ENCODE peak calls at places on chromosomes 3 and 15, in eight cellular contexts. One of them, this sample, is unnamed.

GRCh38 chr3:125958511-125959316 is 10.3 kb upstream of the ROPN1B start:
- DNase-seq in stimulated activated naive CD4-positive, alpha-beta T cell: no peak
- DNase-seq in mucosa of gallbladder: no peak
- DNase-seq in A172: no peak
- DNase-seq in activated T-helper 1 cell treated with anti-CD3 and anti-CD28 coated beads, Interleukin-2, amount 50 U/mL, for 16 hours: no peak
- DNase-seq in iPS-NIHi11: peak
- DNase-seq in sigmoid colon: no peak
- DNase-seq in Calu3: no peak
- DNase-seq in this sample: peak

GRCh38 chr15:82807920-82808633 is 1.4 kb upstream of the WHAMM start:
- DNase-seq in stimulated activated naive CD4-positive, alpha-beta T cell: no peak
- DNase-seq in mucosa of gallbladder: no peak
- DNase-seq in A172: no peak
- DNase-seq in activated T-helper 1 cell treated with anti-CD3 and anti-CD28 coated beads, Interleukin-2, amount 50 U/mL, for 16 hours: no peak
- DNase-seq in iPS-NIHi11: no peak
- DNase-seq in sigmoid colon: no peak
- DNase-seq in Calu3: peak
- DNase-seq in this sample: peak

GRCh38 chr3:190432216-190432615 is 17.5 kb downstream of the TMEM207 start:
- DNase-seq in stimulated activated naive CD4-positive, alpha-beta T cell: no peak
- DNase-seq in mucosa of gallbladder: no peak
- DNase-seq in A172: peak
- DNase-seq in activated T-helper 1 cell treated with anti-CD3 and anti-CD28 coated beads, Interleukin-2, amount 50 U/mL, for 16 hours: no peak
- DNase-seq in iPS-NIHi11: no peak
- DNase-seq in sigmoid colon: no peak
- DNase-seq in Calu3: no peak
- DNase-seq in this sample: peak

GRCh38 chr15:91930092-91930491 is 76.6 kb downstream of the SLCO3A1 start:
- DNase-seq in stimulated activated naive CD4-positive, alpha-beta T cell: no peak
- DNase-seq in mucosa of gallbladder: no peak
- DNase-seq in A172: no peak
- DNase-seq in activated T-helper 1 cell treated with anti-CD3 and anti-CD28 coated beads, Interleukin-2, amount 50 U/mL, for 16 hours: no peak
- DNase-seq in iPS-NIHi11: no peak
- DNase-seq in sigmoid colon: no peak
- DNase-seq in Calu3: no peak
- DNase-seq in this sample: no peak

GRCh38 chr3:50168791-50169190 is 13.7 kb downstream of the SEMA3F start:
- DNase-seq in stimulated activated naive CD4-positive, alpha-beta T cell: no peak
- DNase-seq in mucosa of gallbladder: no peak
- DNase-seq in A172: no peak
- DNase-seq in activated T-helper 1 cell treated with anti-CD3 and anti-CD28 coated beads, Interleukin-2, amount 50 U/mL, for 16 hours: no peak
- DNase-seq in iPS-NIHi11: no peak
- DNase-seq in sigmoid colon: no peak
- DNase-seq in Calu3: no peak
- DNase-seq in this sample: no peak

GRCh38 chr3:9884555-9885165 is 4.6 kb upstream of the CIDEC start:
- DNase-seq in stimulated activated naive CD4-positive, alpha-beta T cell: no peak
- DNase-seq in mucosa of gallbladder: no peak
- DNase-seq in A172: peak
- DNase-seq in activated T-helper 1 cell treated with anti-CD3 and anti-CD28 coated beads, Interleukin-2, amount 50 U/mL, for 16 hours: no peak
- DNase-seq in iPS-NIHi11: no peak
- DNase-seq in sigmoid colon: no peak
- DNase-seq in Calu3: peak
- DNase-seq in this sample: peak

GRCh38 chr3:140093742-140094141 is 158.8 kb downstream of the CLSTN2 start:
- DNase-seq in stimulated activated naive CD4-positive, alpha-beta T cell: no peak
- DNase-seq in mucosa of gallbladder: peak
- DNase-seq in A172: peak
- DNase-seq in activated T-helper 1 cell treated with anti-CD3 and anti-CD28 coated beads, Interleukin-2, amount 50 U/mL, for 16 hours: no peak
- DNase-seq in iPS-NIHi11: no peak
- DNase-seq in sigmoid colon: peak
- DNase-seq in Calu3: peak
- DNase-seq in this sample: no peak

GRCh38 chr3:29226709-29227108 is 54.2 kb upstream of the RBMS3 start:
- DNase-seq in stimulated activated naive CD4-positive, alpha-beta T cell: no peak
- DNase-seq in mucosa of gallbladder: no peak
- DNase-seq in A172: peak
- DNase-seq in activated T-helper 1 cell treated with anti-CD3 and anti-CD28 coated beads, Interleukin-2, amount 50 U/mL, for 16 hours: no peak
- DNase-seq in iPS-NIHi11: no peak
- DNase-seq in sigmoid colon: no peak
- DNase-seq in Calu3: no peak
- DNase-seq in this sample: no peak

GRCh38 chr3:89179355-89179997 is 72.1 kb downstream of the EPHA3 start:
- DNase-seq in stimulated activated naive CD4-positive, alpha-beta T cell: no peak
- DNase-seq in mucosa of gallbladder: no peak
- DNase-seq in A172: no peak
- DNase-seq in activated T-helper 1 cell treated with anti-CD3 and anti-CD28 coated beads, Interleukin-2, amount 50 U/mL, for 16 hours: no peak
- DNase-seq in iPS-NIHi11: peak
- DNase-seq in sigmoid colon: no peak
- DNase-seq in Calu3: no peak
- DNase-seq in this sample: no peak

GRCh38 chr3:192229866-192230265 is 497.5 kb downstream of the FGF12 start:
- DNase-seq in stimulated activated naive CD4-positive, alpha-beta T cell: no peak
- DNase-seq in mucosa of gallbladder: no peak
- DNase-seq in A172: no peak
- DNase-seq in activated T-helper 1 cell treated with anti-CD3 and anti-CD28 coated beads, Interleukin-2, amount 50 U/mL, for 16 hours: no peak
- DNase-seq in iPS-NIHi11: no peak
- DNase-seq in sigmoid colon: no peak
- DNase-seq in Calu3: no peak
- DNase-seq in this sample: no peak

GRCh38 chr3:126476166-126476975 is 680 bp upstream of the ZXDC start:
- DNase-seq in stimulated activated naive CD4-positive, alpha-beta T cell: peak
- DNase-seq in mucosa of gallbladder: peak
- DNase-seq in A172: peak
- DNase-seq in activated T-helper 1 cell treated with anti-CD3 and anti-CD28 coated beads, Interleukin-2, amount 50 U/mL, for 16 hours: no peak
- DNase-seq in iPS-NIHi11: peak
- DNase-seq in sigmoid colon: no peak
- DNase-seq in Calu3: peak
- DNase-seq in this sample: peak

GRCh38 chr15:38254065-38254883 is 1.6 kb downstream of the SPRED1 start:
- DNase-seq in stimulated activated naive CD4-positive, alpha-beta T cell: peak
- DNase-seq in mucosa of gallbladder: peak
- DNase-seq in A172: peak
- DNase-seq in activated T-helper 1 cell treated with anti-CD3 and anti-CD28 coated beads, Interleukin-2, amount 50 U/mL, for 16 hours: peak
- DNase-seq in iPS-NIHi11: no peak
- DNase-seq in sigmoid colon: peak
- DNase-seq in Calu3: peak
- DNase-seq in this sample: peak

GRCh38 chr15:82129769-82130168 is 84.0 kb upstream of the MEX3B start:
- DNase-seq in stimulated activated naive CD4-positive, alpha-beta T cell: no peak
- DNase-seq in mucosa of gallbladder: no peak
- DNase-seq in A172: peak
- DNase-seq in activated T-helper 1 cell treated with anti-CD3 and anti-CD28 coated beads, Interleukin-2, amount 50 U/mL, for 16 hours: no peak
- DNase-seq in iPS-NIHi11: no peak
- DNase-seq in sigmoid colon: no peak
- DNase-seq in Calu3: no peak
- DNase-seq in this sample: no peak

GRCh38 chr3:15755181-15755580 is 42.6 kb downstream of the ANKRD28 start:
- DNase-seq in stimulated activated naive CD4-positive, alpha-beta T cell: no peak
- DNase-seq in mucosa of gallbladder: no peak
- DNase-seq in A172: no peak
- DNase-seq in activated T-helper 1 cell treated with anti-CD3 and anti-CD28 coated beads, Interleukin-2, amount 50 U/mL, for 16 hours: no peak
- DNase-seq in iPS-NIHi11: no peak
- DNase-seq in sigmoid colon: no peak
- DNase-seq in Calu3: no peak
- DNase-seq in this sample: no peak